ENCODE peak calls at places on chromosome 1, in seven cellular contexts. B is lower lobe of right lung, L is neural crest cell, E is WTC11, S is IMR-90, C is lung, U is HFFc6. A is an unnamed sample.
A peak's percentile ranks its signal among the peaks of the same experiment; 100 is the strongest.

GRCh38 chr1:20078166-20078565 is 8.2 kb downstream of the PLA2G5 start:
- DNase-seq in U (no peak), B (no peak), L (no peak), S (no peak), E (no peak), C (no peak), A (no peak)

GRCh38 chr1:209248649-209249279 is 334.8 kb upstream of the CAMK1G start:
- DNase-seq in L (peak; percentile 71), B (no peak), S (peak; percentile 54), E (peak; percentile 62), C (peak; percentile 54), U (peak; percentile 50), A (no peak)

GRCh38 chr1:6116137-6116536 is 64.0 kb downstream of the CHD5 start:
- DNase-seq in B (no peak), E (no peak), L (no peak), C (no peak), S (peak; percentile 43), U (peak; percentile 72), A (no peak)

GRCh38 chr1:234977891-234978396 is 150.7 kb downstream of the TOMM20 start:
- DNase-seq in L (no peak), B (no peak), U (no peak), C (no peak), S (no peak), E (no peak), A (peak; percentile 43)

GRCh38 chr1:103125219-103125618 is 16.9 kb upstream of the COL11A1 start:
- DNase-seq in C (no peak), U (no peak), E (no peak), L (no peak), B (no peak), S (no peak), A (no peak)

GRCh38 chr1:8678688-8679410 is 138.6 kb downstream of the RERE start:
- DNase-seq in S (no peak), L (no peak), U (no peak), E (no peak), C (no peak), B (no peak), A (no peak)

GRCh38 chr1:225813250-225813964 is 3.5 kb downstream of the EPHX1 start:
- DNase-seq in E (no peak), L (no peak), C (peak; percentile 66), B (peak; percentile 82), U (no peak), S (peak; percentile 62), A (peak; percentile 22)

GRCh38 chr1:173997796-173998195 is 24.4 kb downstream of the RC3H1 start:
- DNase-seq in U (no peak), C (no peak), L (no peak), E (no peak), S (peak; percentile 70), B (no peak), A (no peak)

GRCh38 chr1:112461200-112461871 is 47.4 kb upstream of the WNT2B start:
- DNase-seq in B (no peak), C (peak; percentile 46), E (no peak), L (no peak), U (no peak), S (no peak), A (no peak)

GRCh38 chr1:150237746-150238145 is 1.8 kb upstream of the ANP32E start:
- DNase-seq in B (no peak), L (no peak), U (no peak), C (no peak), E (no peak), S (no peak), A (no peak)

GRCh38 chr1:150243003-150243402 is 7.1 kb upstream of the ANP32E start:
- DNase-seq in E (no peak), C (no peak), S (no peak), U (no peak), L (no peak), B (no peak), A (no peak)
- TF ChIP-seq CTCF in E (no peak), C (no peak), S (no peak), U (no peak), L (no peak), B (no peak), A (no peak)

DNA sequence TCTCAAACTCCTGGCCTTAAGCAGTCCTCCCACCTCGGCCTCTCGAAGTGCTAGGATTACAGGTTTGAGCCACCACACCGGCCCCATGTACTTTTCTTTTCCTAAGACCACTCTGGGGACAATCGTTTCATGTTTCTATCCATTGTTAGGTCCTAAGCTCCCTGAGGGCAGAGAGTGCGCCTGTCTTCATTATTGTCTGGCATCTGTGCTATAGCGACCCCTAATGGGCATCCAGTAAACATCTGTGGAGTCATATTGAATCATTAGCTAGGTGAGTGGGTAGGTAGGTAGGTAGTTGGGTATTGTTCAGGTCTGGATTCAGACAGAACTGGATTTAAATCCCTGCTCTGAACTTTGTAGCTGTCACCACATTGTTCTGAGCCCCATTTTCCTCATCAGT is 66.1 kb downstream of the TMEM53 start:
- DNase-seq in B (no peak), U (no peak), L (no peak), S (no peak), C (no peak), E (no peak), A (no peak)
- TF ChIP-seq CTCF in B (no peak), U (peak; percentile 70), L (peak; percentile 38), S (peak; percentile 22), C (no peak), E (peak; percentile 26), A (no peak)

DNA sequence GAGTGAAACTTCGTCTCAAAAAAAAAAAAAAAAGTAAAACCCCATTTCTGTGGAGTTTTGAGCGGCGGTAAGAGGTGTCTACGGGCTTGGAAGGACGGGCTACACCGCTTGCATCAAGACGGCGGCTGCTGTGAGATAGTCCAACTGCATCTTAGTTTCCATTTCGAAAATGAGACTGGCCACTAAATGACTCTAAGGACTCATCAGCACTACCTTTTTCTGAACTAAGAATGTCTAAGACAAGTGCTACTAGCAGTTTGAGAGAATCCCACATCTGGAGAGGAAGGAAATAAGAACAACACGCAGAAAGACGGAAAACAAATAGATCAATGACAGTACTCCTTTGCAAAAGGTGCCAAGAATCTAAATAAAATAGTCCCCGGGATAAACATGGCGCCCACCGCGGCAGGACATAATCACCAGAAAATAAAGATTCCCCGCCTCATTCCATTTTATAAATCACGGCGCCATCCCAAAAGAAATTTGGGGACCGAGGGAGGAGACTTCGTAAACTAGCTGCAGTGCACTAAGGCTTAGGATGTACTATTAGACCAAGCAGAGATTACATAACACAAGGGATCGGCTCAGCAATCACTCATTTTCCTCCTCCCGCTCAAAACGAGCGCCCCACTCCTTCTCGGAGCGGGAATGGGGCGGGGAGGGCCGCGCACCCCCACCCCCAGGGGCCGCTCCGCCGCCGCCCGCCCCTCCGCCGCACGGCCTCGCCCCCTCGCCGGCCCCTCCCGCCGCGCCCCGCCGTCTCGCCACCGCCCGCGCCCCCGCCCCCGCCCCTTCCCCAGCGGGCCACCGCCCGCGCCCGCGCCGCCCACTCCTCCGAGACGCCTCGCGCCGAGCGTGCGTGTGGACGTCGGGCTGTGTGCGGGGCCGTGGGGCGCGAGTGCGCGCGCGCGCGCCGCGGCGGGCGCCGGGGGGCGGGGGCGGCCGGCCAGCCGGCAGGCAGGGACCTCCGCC is 1.1 kb downstream of the POGZ start:
- DNase-seq in E (peak; percentile 40), C (peak; percentile 61), L (peak; percentile 41), U (peak; percentile 90), B (peak; percentile 82), S (peak; percentile 87), A (peak; percentile 41)
- TF ChIP-seq CTCF in E (no peak), C (no peak), L (no peak), U (no peak), B (no peak), S (no peak), A (no peak)

DNA sequence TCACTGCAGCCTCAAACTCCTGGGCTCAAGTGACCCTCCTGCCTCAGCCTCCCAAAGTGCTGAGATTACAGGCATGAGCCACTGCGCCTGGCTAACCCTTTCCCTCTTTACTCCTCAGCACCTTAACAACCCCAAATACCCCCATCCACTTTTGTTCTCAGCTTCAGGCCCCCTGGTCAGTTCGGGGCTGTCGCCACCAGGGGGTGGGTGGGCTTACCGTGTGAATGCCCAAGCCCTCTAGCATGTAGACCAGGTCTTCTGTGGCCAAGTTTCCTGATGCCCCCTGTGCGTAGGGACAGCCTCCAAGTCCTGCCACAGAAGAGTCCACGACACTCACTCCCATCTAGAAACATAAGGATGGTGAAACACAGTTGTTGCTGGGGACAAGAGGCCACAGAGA is 3.6 kb upstream of the GALE start:
- DNase-seq in U (no peak), S (no peak), E (no peak), C (no peak), L (no peak), B (no peak), A (peak; percentile 24)
- TF ChIP-seq CTCF in U (peak; percentile 63), S (peak; percentile 16), E (peak; percentile 12), C (no peak), L (peak; percentile 48), B (peak; percentile 8), A (no peak)

DNA sequence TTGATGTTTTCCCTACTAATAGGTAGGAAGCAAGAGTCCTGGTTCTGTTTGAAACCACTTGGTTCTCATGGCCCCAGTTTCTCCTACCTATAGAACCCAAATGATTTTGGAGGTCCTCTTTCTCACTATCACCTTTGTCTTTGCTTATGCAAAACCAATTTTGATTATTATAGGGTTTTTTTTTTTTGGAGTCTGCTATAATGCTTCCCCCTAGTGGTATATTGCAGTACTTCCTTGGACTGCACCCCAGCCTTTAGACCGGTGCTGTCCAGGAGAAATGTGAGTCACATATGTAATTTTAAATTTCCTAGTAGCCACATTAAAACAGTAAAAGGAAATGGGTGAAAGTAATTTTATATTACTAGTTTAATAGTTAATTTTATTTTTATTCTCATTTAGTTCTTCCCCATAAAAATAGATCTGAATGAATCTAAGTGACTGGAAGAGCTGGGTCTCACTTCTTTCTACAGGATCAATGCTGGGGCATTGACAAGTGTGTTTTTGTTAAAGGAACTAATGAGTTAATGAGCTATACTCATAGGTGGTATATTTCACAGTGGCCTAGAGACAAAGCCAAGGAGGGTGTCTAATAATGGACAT is 10.6 kb downstream of the FCMR start:
- DNase-seq in E (no peak), U (peak; percentile 59), L (no peak), S (peak; percentile 78), B (no peak), C (no peak), A (no peak)
- TF ChIP-seq CTCF in E (peak; percentile 86), U (peak; percentile 97), L (peak; percentile 89), S (peak; percentile 90), B (peak; percentile 90), C (peak; percentile 56), A (peak; percentile 71)

GRCh38 chr1:99251308-99251707 is 13.0 kb upstream of the PLPPR4 start:
- DNase-seq in U (no peak), E (no peak), C (no peak), L (no peak), S (no peak), B (no peak), A (no peak)
- TF ChIP-seq CTCF in U (no peak), E (no peak), C (no peak), L (no peak), S (no peak), B (no peak), A (no peak)

A was measured in Peyer's patch.